ENCODE peak calls at places on chromosomes 1 and 21, in eight cellular contexts. N is mucosa of descending colon, L is lower leg skin, V is endothelial cell, B is GM10248, T is spleen, Y is RWPE2, A is IMR-90. F is an unnamed sample.

GRCh38 chr1:9436258-9436657 is 103.0 kb upstream of the SLC25A33 start:
- DNase-seq in N (no peak), L (no peak), V (no peak), B (no peak), T (no peak), Y (no peak), A (no peak), F (no peak)

GRCh38 chr1:153649137-153649866 is 9.2 kb upstream of the SNAPIN start:
- DNase-seq in N (peak), L (no peak), V (no peak), B (no peak), T (no peak), Y (no peak), A (no peak), F (no peak)

GRCh38 chr1:106926748-106927582 is 129.5 kb upstream of the PRMT6 start:
- DNase-seq in N (no peak), L (no peak), V (no peak), B (no peak), T (no peak), Y (no peak), A (peak), F (no peak)

GRCh38 chr1:204013052-204013451 is 59.9 kb upstream of the SOX13 start:
- DNase-seq in N (no peak), L (no peak), V (no peak), B (no peak), T (no peak), Y (no peak), A (no peak), F (no peak)

GRCh38 chr1:38997034-38997900 is 6.2 kb downstream of the AKIRIN1 start:
- DNase-seq in N (no peak), L (no peak), V (no peak), B (no peak), T (no peak), Y (no peak), A (no peak), F (no peak)

GRCh38 chr21:32463367-32463766 is 50.9 kb downstream of the EVA1C start:
- DNase-seq in N (no peak), L (no peak), V (no peak), B (no peak), T (peak), Y (no peak), A (peak), F (peak)

GRCh38 chr1:240539700-240540414 is 72.1 kb downstream of the GREM2 start:
- DNase-seq in N (no peak), L (no peak), V (no peak), B (no peak), T (no peak), Y (no peak), A (no peak), F (no peak)

GRCh38 chr1:229685149-229685548 is 59.1 kb downstream of the URB2 start:
- DNase-seq in N (no peak), L (no peak), V (no peak), B (no peak), T (no peak), Y (no peak), A (no peak), F (no peak)

GRCh38 chr1:41927118-41927517 is 8.4 kb upstream of the HIVEP3 start:
- DNase-seq in N (no peak), L (no peak), V (no peak), B (no peak), T (no peak), Y (no peak), A (no peak), F (no peak)

GRCh38 chr1:1132042-1132927 is 16.4 kb upstream of the C1orf159 start:
- DNase-seq in N (peak), L (no peak), V (no peak), B (no peak), T (no peak), Y (no peak), A (no peak), F (no peak)

GRCh38 chr1:143720087-143721023 is 251.4 kb downstream of the FAM72C start:
- DNase-seq in N (peak), L (no peak), V (peak), B (no peak), T (peak), Y (no peak), A (peak), F (no peak)

GRCh38 chr1:54551891-54552290 is 3.9 kb downstream of the ACOT11 start:
- DNase-seq in N (no peak), L (no peak), V (no peak), B (no peak), T (peak), Y (no peak), A (no peak), F (no peak)

GRCh38 chr1:215113776-215114153 is 31.2 kb downstream of the KCNK2 start:
- DNase-seq in N (no peak), L (no peak), V (no peak), B (no peak), T (no peak), Y (no peak), A (no peak), F (no peak)

GRCh38 chr1:222893255-222893654 is 78.4 kb downstream of the DISP1 start:
- DNase-seq in N (no peak), L (no peak), V (no peak), B (no peak), T (no peak), Y (no peak), A (no peak), F (no peak)

GRCh38 chr1:94596260-94596659 is 54.7 kb upstream of the F3 start:
- DNase-seq in N (no peak), L (no peak), V (no peak), B (no peak), T (no peak), Y (no peak), A (no peak), F (no peak)

GRCh38 chr1:152047607-152047953 is 10.8 kb upstream of the S100A11 start:
- DNase-seq in N (no peak), L (peak), V (no peak), B (no peak), T (no peak), Y (peak), A (peak), F (no peak)

GRCh38 chr1:28456078-28456477 is 49.8 kb upstream of the RCC1 start:
- DNase-seq in N (no peak), L (no peak), V (no peak), B (no peak), T (no peak), Y (no peak), A (peak), F (peak)

DNA sequence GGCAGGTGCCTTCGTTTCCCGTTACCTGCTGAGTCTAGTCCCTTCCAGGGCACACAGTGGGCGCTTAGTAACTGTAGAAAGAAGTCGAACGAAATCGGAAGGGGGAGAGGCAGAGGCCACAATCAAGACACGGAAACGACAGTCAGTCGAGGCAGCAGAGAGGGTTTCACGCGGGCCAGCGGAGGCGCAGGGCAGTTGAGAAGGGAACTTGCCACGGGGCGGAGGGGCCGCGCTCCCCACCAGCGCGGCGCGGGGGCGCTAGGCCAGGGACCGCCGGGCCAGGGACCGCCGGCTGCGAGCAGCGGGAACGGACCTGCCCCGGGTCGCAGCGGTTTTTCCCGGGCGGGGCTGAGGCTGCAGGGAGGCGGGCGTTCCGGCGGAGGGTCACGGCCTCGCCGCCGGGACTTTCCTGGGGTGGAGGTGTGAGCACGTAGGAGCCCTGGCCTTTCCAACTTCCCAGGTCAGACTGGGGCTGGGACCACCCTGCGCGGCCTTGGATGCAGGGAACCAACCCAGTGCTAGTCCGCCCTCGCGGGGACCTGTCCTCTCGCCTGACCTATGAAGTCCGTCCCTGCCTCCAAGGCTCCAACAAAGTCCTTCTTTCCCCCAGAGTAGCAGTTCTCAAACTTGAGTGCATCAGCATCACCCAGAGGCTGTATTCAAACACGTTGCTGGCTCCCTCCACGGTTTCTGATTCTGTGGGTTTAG is 150.1 kb upstream of the FGGY start:
- DNase-seq in N (peak), L (peak), V (peak), B (peak), T (peak), Y (peak), A (peak), F (peak)
- TF ChIP-seq CTCF in N (no peak), L (no peak), V (no peak), B (peak), T (peak), Y (no peak), A (peak), F (peak)

DNA sequence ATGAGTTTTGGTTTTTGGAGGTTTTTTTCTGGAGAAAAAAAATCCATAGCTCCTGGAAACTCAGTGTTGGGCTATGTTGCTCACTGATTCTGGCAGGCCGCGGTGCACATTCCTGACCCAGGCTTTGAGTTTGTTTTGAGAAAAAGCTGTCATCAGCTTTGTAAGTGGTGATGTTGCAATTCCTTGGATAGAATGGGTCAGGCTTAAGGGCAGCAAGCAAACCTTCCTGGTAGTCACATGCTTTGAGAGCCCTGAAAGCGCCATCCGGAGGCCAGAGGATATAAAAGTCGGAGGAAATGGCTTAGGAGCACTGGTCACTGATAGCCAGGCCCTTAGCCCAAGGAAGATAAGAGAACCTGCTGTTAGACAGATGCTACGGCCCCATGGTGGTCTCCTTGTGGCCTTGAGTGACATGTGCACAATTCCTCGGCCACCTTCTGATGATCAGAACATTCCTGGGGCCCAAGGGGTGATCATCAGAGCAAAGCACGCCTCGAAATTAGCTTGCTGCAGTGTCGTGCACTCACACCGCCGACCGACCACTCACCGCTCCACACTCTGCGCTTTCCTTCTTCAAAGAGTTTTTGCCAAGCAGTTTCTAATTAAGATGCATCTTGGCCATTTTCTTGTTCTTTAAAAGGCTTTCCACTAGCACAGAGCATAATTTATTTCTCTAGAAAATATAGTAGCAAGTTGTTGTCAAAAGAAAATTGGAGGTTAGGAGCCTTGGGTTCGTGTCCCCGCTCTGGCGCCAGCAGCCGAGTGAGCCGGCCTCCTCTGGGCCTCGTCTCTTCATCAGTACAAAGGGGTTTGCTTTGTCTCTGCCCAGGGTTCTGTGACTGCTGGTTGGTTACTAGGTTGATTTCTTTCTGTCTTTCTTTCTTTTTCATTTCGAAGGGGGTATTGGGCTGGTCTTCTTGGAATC is 78.7 kb downstream of the MAN1C1 start:
- DNase-seq in N (peak), L (peak), V (peak), B (peak), T (no peak), Y (no peak), A (peak), F (peak)
- TF ChIP-seq CTCF in N (no peak), L (no peak), V (no peak), B (no peak), T (no peak), Y (no peak), A (peak), F (peak)

DNA sequence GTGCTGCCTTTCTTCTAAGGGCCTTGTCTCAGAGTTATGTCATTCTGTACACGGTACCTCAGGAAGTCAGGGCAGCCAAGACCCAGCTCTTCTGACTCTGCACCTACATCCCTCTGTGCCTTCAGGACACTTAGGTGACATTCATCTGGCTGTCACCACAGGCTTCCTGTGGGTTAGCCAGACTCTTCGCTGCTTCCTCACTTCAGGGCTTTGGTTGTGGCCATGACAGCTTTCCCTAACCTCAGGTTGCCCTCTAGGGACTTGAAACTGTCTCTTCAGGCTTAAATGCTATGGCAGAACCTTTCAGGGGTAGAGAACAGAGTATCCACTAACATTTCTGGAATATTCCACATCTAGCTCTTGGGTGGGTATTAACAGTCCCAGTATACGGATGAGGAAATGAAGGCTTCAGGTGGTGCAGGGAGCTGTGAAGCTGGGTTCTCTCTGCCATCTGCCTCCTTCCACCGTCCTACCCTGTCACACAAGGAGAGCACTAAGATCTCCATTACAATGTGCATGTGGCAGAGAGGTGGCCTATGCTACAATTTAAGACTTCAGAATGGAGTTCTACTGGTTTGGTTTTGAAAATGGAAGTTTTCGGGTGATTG is 9.9 kb downstream of the TSSK3 start:
- DNase-seq in N (no peak), L (no peak), V (no peak), B (peak), T (no peak), Y (no peak), A (no peak), F (no peak)
- TF ChIP-seq CTCF in N (no peak), L (no peak), V (no peak), B (peak), T (peak), Y (no peak), A (peak), F (no peak)

GRCh38 chr21:45289134-45289533 is 1.4 kb upstream of the POFUT2 start:
- DNase-seq in N (no peak), L (peak), V (no peak), B (no peak), T (no peak), Y (no peak), A (no peak), F (no peak)

GRCh38 chr21:45289655-45290515 is 2.2 kb upstream of the POFUT2 start:
- DNase-seq in N (no peak), L (peak), V (no peak), B (no peak), T (no peak), Y (peak), A (peak), F (no peak)

GRCh38 chr21:45286671-45287437 is 841 bp downstream of the POFUT2 start:
- DNase-seq in N (peak), L (peak), V (peak), B (no peak), T (peak), Y (peak), A (peak), F (no peak)

GRCh38 chr21:45287438-45288391 is at the start of gene POFUT2:
- DNase-seq in N (peak), L (peak), V (peak), B (peak), T (peak), Y (peak), A (peak), F (peak)

GRCh38 chr21:45288441-45288841 is 746 bp upstream of the POFUT2 start:
- DNase-seq in N (peak), L (peak), V (no peak), B (no peak), T (no peak), Y (peak), A (no peak), F (no peak)
- TF ChIP-seq CTCF in N (no peak), L (no peak), V (no peak), B (no peak), T (no peak), Y (no peak), A (no peak), F (no peak)

GRCh38 chr1:233547726-233548125 is 66.2 kb upstream of the KCNK1 start:
- DNase-seq in N (no peak), L (no peak), V (no peak), B (no peak), T (no peak), Y (no peak), A (no peak), F (no peak)
- TF ChIP-seq CTCF in N (no peak), L (no peak), V (no peak), B (no peak), T (no peak), Y (no peak), A (no peak), F (no peak)